ENCODE peak calls at places on chromosomes 7 and 10, in six cellular contexts. One of them, this sample, is unnamed.

GRCh38 chr7:30863694-30864011 is 48.0 kb upstream of the AQP1 start:
- DNase-seq in stimulated activated CD8-positive, alpha-beta memory T cell treated with anti-CD3 and anti-CD28 coated beads, Interleukin-7, amount 100 ng/mL, for 48 hours: no peak
- DNase-seq in fibroblast of lung: peak; percentile 42
- DNase-seq in NCI-H82: no peak
- DNase-seq in HCT116: no peak
- DNase-seq in activated T-cell treated with anti-CD3 and anti-CD28 coated beads for 1 hour: no peak
- DNase-seq in this sample: no peak

GRCh38 chr10:10128387-10128786 is 889.3 kb upstream of the CELF2 start:
- DNase-seq in HCT116: no peak
- DNase-seq in activated T-cell treated with anti-CD3 and anti-CD28 coated beads for 1 hour: no peak
- DNase-seq in NCI-H82: no peak
- DNase-seq in fibroblast of lung: peak; percentile 19
- DNase-seq in stimulated activated CD8-positive, alpha-beta memory T cell treated with anti-CD3 and anti-CD28 coated beads, Interleukin-7, amount 100 ng/mL, for 48 hours: no peak
- DNase-seq in this sample: no peak

GRCh38 chr7:88226886-88227516 is 7.2 kb upstream of the SRI start:
- DNase-seq in activated T-cell treated with anti-CD3 and anti-CD28 coated beads for 1 hour: no peak
- DNase-seq in NCI-H82: no peak
- DNase-seq in HCT116: peak; percentile 68
- DNase-seq in stimulated activated CD8-positive, alpha-beta memory T cell treated with anti-CD3 and anti-CD28 coated beads, Interleukin-7, amount 100 ng/mL, for 48 hours: no peak
- DNase-seq in fibroblast of lung: peak; percentile 74
- DNase-seq in this sample: no peak

GRCh38 chr7:28671526-28671925 is 259.2 kb downstream of the CREB5 start:
- DNase-seq in NCI-H82: no peak
- DNase-seq in stimulated activated CD8-positive, alpha-beta memory T cell treated with anti-CD3 and anti-CD28 coated beads, Interleukin-7, amount 100 ng/mL, for 48 hours: no peak
- DNase-seq in fibroblast of lung: no peak
- DNase-seq in activated T-cell treated with anti-CD3 and anti-CD28 coated beads for 1 hour: no peak
- DNase-seq in HCT116: no peak
- DNase-seq in this sample: no peak

GRCh38 chr7:80851896-80852476 is 66.9 kb downstream of the SEMA3C start:
- DNase-seq in stimulated activated CD8-positive, alpha-beta memory T cell treated with anti-CD3 and anti-CD28 coated beads, Interleukin-7, amount 100 ng/mL, for 48 hours: no peak
- DNase-seq in HCT116: no peak
- DNase-seq in NCI-H82: peak; percentile 39
- DNase-seq in fibroblast of lung: peak; percentile 78
- DNase-seq in activated T-cell treated with anti-CD3 and anti-CD28 coated beads for 1 hour: no peak
- DNase-seq in this sample: no peak

GRCh38 chr7:50677279-50677996 is 105.3 kb downstream of the GRB10 start:
- DNase-seq in fibroblast of lung: no peak
- DNase-seq in NCI-H82: no peak
- DNase-seq in activated T-cell treated with anti-CD3 and anti-CD28 coated beads for 1 hour: no peak
- DNase-seq in HCT116: no peak
- DNase-seq in stimulated activated CD8-positive, alpha-beta memory T cell treated with anti-CD3 and anti-CD28 coated beads, Interleukin-7, amount 100 ng/mL, for 48 hours: no peak
- DNase-seq in this sample: no peak

GRCh38 chr7:88761779-88762178 is 2.3 kb downstream of the ZNF804B start:
- DNase-seq in activated T-cell treated with anti-CD3 and anti-CD28 coated beads for 1 hour: no peak
- DNase-seq in stimulated activated CD8-positive, alpha-beta memory T cell treated with anti-CD3 and anti-CD28 coated beads, Interleukin-7, amount 100 ng/mL, for 48 hours: no peak
- DNase-seq in fibroblast of lung: no peak
- DNase-seq in HCT116: no peak
- DNase-seq in NCI-H82: no peak
- DNase-seq in this sample: no peak

GRCh38 chr10:96333091-96333490 is 25.7 kb downstream of the OPALIN start:
- DNase-seq in activated T-cell treated with anti-CD3 and anti-CD28 coated beads for 1 hour: no peak
- DNase-seq in stimulated activated CD8-positive, alpha-beta memory T cell treated with anti-CD3 and anti-CD28 coated beads, Interleukin-7, amount 100 ng/mL, for 48 hours: no peak
- DNase-seq in fibroblast of lung: no peak
- DNase-seq in NCI-H82: no peak
- DNase-seq in HCT116: no peak
- DNase-seq in this sample: no peak

GRCh38 chr7:1992554-1992953 is 240.2 kb downstream of the MAD1L1 start:
- DNase-seq in HCT116: no peak
- DNase-seq in NCI-H82: peak; percentile 36
- DNase-seq in activated T-cell treated with anti-CD3 and anti-CD28 coated beads for 1 hour: no peak
- DNase-seq in stimulated activated CD8-positive, alpha-beta memory T cell treated with anti-CD3 and anti-CD28 coated beads, Interleukin-7, amount 100 ng/mL, for 48 hours: no peak
- DNase-seq in fibroblast of lung: no peak
- DNase-seq in this sample: no peak

GRCh38 chr10:79149345-79149661 is 80.5 kb downstream of the ZMIZ1 start:
- DNase-seq in HCT116: no peak
- DNase-seq in fibroblast of lung: no peak
- DNase-seq in NCI-H82: no peak
- DNase-seq in stimulated activated CD8-positive, alpha-beta memory T cell treated with anti-CD3 and anti-CD28 coated beads, Interleukin-7, amount 100 ng/mL, for 48 hours: no peak
- DNase-seq in activated T-cell treated with anti-CD3 and anti-CD28 coated beads for 1 hour: no peak
- DNase-seq in this sample: no peak

GRCh38 chr7:127029823-127030222 is 222.9 kb downstream of the GRM8 start:
- DNase-seq in activated T-cell treated with anti-CD3 and anti-CD28 coated beads for 1 hour: no peak
- DNase-seq in HCT116: no peak
- DNase-seq in fibroblast of lung: no peak
- DNase-seq in NCI-H82: no peak
- DNase-seq in stimulated activated CD8-positive, alpha-beta memory T cell treated with anti-CD3 and anti-CD28 coated beads, Interleukin-7, amount 100 ng/mL, for 48 hours: no peak
- DNase-seq in this sample: no peak

GRCh38 chr7:101602484-101603241 is 26.4 kb downstream of the MYL10 start:
- DNase-seq in HCT116: peak; percentile 59
- DNase-seq in NCI-H82: peak; percentile 93
- DNase-seq in fibroblast of lung: peak; percentile 52
- DNase-seq in activated T-cell treated with anti-CD3 and anti-CD28 coated beads for 1 hour: peak; percentile 51
- DNase-seq in stimulated activated CD8-positive, alpha-beta memory T cell treated with anti-CD3 and anti-CD28 coated beads, Interleukin-7, amount 100 ng/mL, for 48 hours: peak; percentile 39
- DNase-seq in this sample: no peak

GRCh38 chr7:27607210-27607606 is 55.5 kb downstream of the HIBADH start:
- DNase-seq in fibroblast of lung: no peak
- DNase-seq in HCT116: no peak
- DNase-seq in stimulated activated CD8-positive, alpha-beta memory T cell treated with anti-CD3 and anti-CD28 coated beads, Interleukin-7, amount 100 ng/mL, for 48 hours: no peak
- DNase-seq in NCI-H82: no peak
- DNase-seq in activated T-cell treated with anti-CD3 and anti-CD28 coated beads for 1 hour: no peak
- DNase-seq in this sample: no peak

GRCh38 chr10:71920540-71921318 is 43.5 kb upstream of the CHST3 start:
- DNase-seq in NCI-H82: peak; percentile 69
- DNase-seq in HCT116: no peak
- DNase-seq in activated T-cell treated with anti-CD3 and anti-CD28 coated beads for 1 hour: no peak
- DNase-seq in stimulated activated CD8-positive, alpha-beta memory T cell treated with anti-CD3 and anti-CD28 coated beads, Interleukin-7, amount 100 ng/mL, for 48 hours: no peak
- DNase-seq in fibroblast of lung: peak; percentile 31
- DNase-seq in this sample: no peak

GRCh38 chr10:63237396-63237795 is 104.3 kb downstream of the NRBF2 start:
- DNase-seq in activated T-cell treated with anti-CD3 and anti-CD28 coated beads for 1 hour: no peak
- DNase-seq in fibroblast of lung: no peak
- DNase-seq in NCI-H82: no peak
- DNase-seq in stimulated activated CD8-positive, alpha-beta memory T cell treated with anti-CD3 and anti-CD28 coated beads, Interleukin-7, amount 100 ng/mL, for 48 hours: no peak
- DNase-seq in HCT116: peak; percentile 22
- DNase-seq in this sample: no peak

GRCh38 chr7:140403878-140404564 is at the start of gene RAB19:
- DNase-seq in HCT116: peak; percentile 16
- DNase-seq in NCI-H82: no peak
- DNase-seq in stimulated activated CD8-positive, alpha-beta memory T cell treated with anti-CD3 and anti-CD28 coated beads, Interleukin-7, amount 100 ng/mL, for 48 hours: no peak
- DNase-seq in fibroblast of lung: no peak
- DNase-seq in activated T-cell treated with anti-CD3 and anti-CD28 coated beads for 1 hour: peak; percentile 40
- DNase-seq in this sample: no peak

GRCh38 chr7:34991938-34992840 is 45.1 kb downstream of the DPY19L1 start:
- DNase-seq in activated T-cell treated with anti-CD3 and anti-CD28 coated beads for 1 hour: peak; percentile 13
- DNase-seq in NCI-H82: no peak
- DNase-seq in fibroblast of lung: peak; percentile 67
- DNase-seq in HCT116: peak; percentile 39
- DNase-seq in stimulated activated CD8-positive, alpha-beta memory T cell treated with anti-CD3 and anti-CD28 coated beads, Interleukin-7, amount 100 ng/mL, for 48 hours: peak; percentile 42
- DNase-seq in this sample: no peak

GRCh38 chr10:112209534-112210200 is 26.1 kb upstream of the GPAM start:
- DNase-seq in fibroblast of lung: peak; percentile 17
- DNase-seq in NCI-H82: no peak
- DNase-seq in stimulated activated CD8-positive, alpha-beta memory T cell treated with anti-CD3 and anti-CD28 coated beads, Interleukin-7, amount 100 ng/mL, for 48 hours: no peak
- DNase-seq in activated T-cell treated with anti-CD3 and anti-CD28 coated beads for 1 hour: no peak
- DNase-seq in HCT116: no peak
- DNase-seq in this sample: no peak

GRCh38 chr7:18467011-18467410 is 28.5 kb upstream of the HDAC9 start:
- DNase-seq in stimulated activated CD8-positive, alpha-beta memory T cell treated with anti-CD3 and anti-CD28 coated beads, Interleukin-7, amount 100 ng/mL, for 48 hours: no peak
- DNase-seq in HCT116: no peak
- DNase-seq in activated T-cell treated with anti-CD3 and anti-CD28 coated beads for 1 hour: no peak
- DNase-seq in fibroblast of lung: peak; percentile 57
- DNase-seq in NCI-H82: no peak
- DNase-seq in this sample: no peak

GRCh38 chr7:2185715-2186114 is 47.0 kb downstream of the MAD1L1 start:
- DNase-seq in stimulated activated CD8-positive, alpha-beta memory T cell treated with anti-CD3 and anti-CD28 coated beads, Interleukin-7, amount 100 ng/mL, for 48 hours: no peak
- DNase-seq in activated T-cell treated with anti-CD3 and anti-CD28 coated beads for 1 hour: no peak
- DNase-seq in fibroblast of lung: no peak
- DNase-seq in HCT116: no peak
- DNase-seq in NCI-H82: no peak
- DNase-seq in this sample: no peak

GRCh38 chr10:110803830-110804338 is 67.8 kb upstream of the PDCD4 start:
- DNase-seq in fibroblast of lung: peak; percentile 47
- DNase-seq in stimulated activated CD8-positive, alpha-beta memory T cell treated with anti-CD3 and anti-CD28 coated beads, Interleukin-7, amount 100 ng/mL, for 48 hours: no peak
- DNase-seq in activated T-cell treated with anti-CD3 and anti-CD28 coated beads for 1 hour: peak; percentile 16
- DNase-seq in NCI-H82: peak; percentile 32
- DNase-seq in HCT116: no peak
- DNase-seq in this sample: peak; percentile 51

This sample was measured in C1 segment of cervical spinal cord.